ENCODE peak calls at places on chromosomes 5 and 9, in five cellular contexts. One of them, this sample, is unnamed.

GRCh38 chr5:156879665-156880285 is 29.7 kb downstream of the PPP1R2B start:
- DNase-seq in A549: no peak
- DNase-seq in GM12878: peak; percentile 39
- DNase-seq in K562: no peak
- DNase-seq in SK-N-SH: no peak
- DNase-seq in this sample: no peak

GRCh38 chr9:70947519-70947918 is 173.9 kb downstream of the TRPM3 start:
- DNase-seq in A549: no peak
- DNase-seq in GM12878: no peak
- DNase-seq in K562: no peak
- DNase-seq in SK-N-SH: no peak
- DNase-seq in this sample: no peak

GRCh38 chr9:89024727-89025126 is 33.5 kb downstream of the S1PR3 start:
- DNase-seq in A549: no peak
- DNase-seq in GM12878: no peak
- DNase-seq in K562: no peak
- DNase-seq in SK-N-SH: no peak
- DNase-seq in this sample: no peak

GRCh38 chr5:132059043-132059695 is 1.3 kb upstream of the IL3 start:
- DNase-seq in A549: no peak
- DNase-seq in GM12878: no peak
- DNase-seq in K562: no peak
- DNase-seq in SK-N-SH: peak; percentile 5
- DNase-seq in this sample: no peak

GRCh38 chr9:17810728-17811634 is 232.1 kb downstream of the SH3GL2 start:
- DNase-seq in A549: peak; percentile 49
- DNase-seq in GM12878: no peak
- DNase-seq in K562: peak; percentile 37
- DNase-seq in SK-N-SH: peak; percentile 50
- DNase-seq in this sample: peak; percentile 66

GRCh38 chr5:175728885-175729828 is 71.3 kb downstream of the HRH2 start:
- DNase-seq in A549: no peak
- DNase-seq in GM12878: no peak
- DNase-seq in K562: peak; percentile 25
- DNase-seq in SK-N-SH: peak; percentile 73
- DNase-seq in this sample: no peak

GRCh38 chr9:113355197-113355596 is 5.9 kb downstream of the BSPRY start:
- DNase-seq in A549: peak; percentile 50
- DNase-seq in GM12878: no peak
- DNase-seq in K562: no peak
- DNase-seq in SK-N-SH: no peak
- DNase-seq in this sample: peak; percentile 12

GRCh38 chr5:127925916-127926315 is 157.7 kb upstream of the SLC12A2 start:
- DNase-seq in A549: no peak
- DNase-seq in GM12878: no peak
- DNase-seq in K562: no peak
- DNase-seq in SK-N-SH: no peak
- DNase-seq in this sample: no peak

GRCh38 chr5:67082941-67083340 is 113.7 kb downstream of the CD180 start:
- DNase-seq in A549: no peak
- DNase-seq in GM12878: no peak
- DNase-seq in K562: no peak
- DNase-seq in SK-N-SH: no peak
- DNase-seq in this sample: no peak

GRCh38 chr5:177458912-177459350 is 12.3 kb downstream of the PRR7 start:
- DNase-seq in A549: peak; percentile 64
- DNase-seq in GM12878: no peak
- DNase-seq in K562: peak; percentile 41
- DNase-seq in SK-N-SH: peak; percentile 79
- DNase-seq in this sample: peak; percentile 45

GRCh38 chr5:6806668-6807067 is 93.4 kb downstream of the TENT4A start:
- DNase-seq in A549: no peak
- DNase-seq in GM12878: no peak
- DNase-seq in K562: no peak
- DNase-seq in SK-N-SH: no peak
- DNase-seq in this sample: no peak

GRCh38 chr5:56019306-56020272 is 24.8 kb upstream of the IL6ST start:
- DNase-seq in A549: no peak
- DNase-seq in GM12878: no peak
- DNase-seq in K562: no peak
- DNase-seq in SK-N-SH: no peak
- DNase-seq in this sample: peak; percentile 40

GRCh38 chr9:92439921-92440750 is 15.9 kb upstream of the OMD start:
- DNase-seq in A549: no peak
- DNase-seq in GM12878: no peak
- DNase-seq in K562: no peak
- DNase-seq in SK-N-SH: no peak
- DNase-seq in this sample: peak; percentile 90

GRCh38 chr5:57103317-57103907 is 70.4 kb upstream of the GPBP1 start:
- DNase-seq in A549: no peak
- DNase-seq in GM12878: no peak
- DNase-seq in K562: no peak
- DNase-seq in SK-N-SH: no peak
- DNase-seq in this sample: no peak

GRCh38 chr5:133763744-133764143 is 151.4 kb upstream of the FSTL4 start:
- DNase-seq in A549: no peak
- DNase-seq in GM12878: no peak
- DNase-seq in K562: no peak
- DNase-seq in SK-N-SH: no peak
- DNase-seq in this sample: no peak

GRCh38 chr5:114898602-114899001 is 271.1 kb downstream of the TRIM36 start:
- DNase-seq in A549: no peak
- DNase-seq in GM12878: no peak
- DNase-seq in K562: no peak
- DNase-seq in SK-N-SH: no peak
- DNase-seq in this sample: no peak

GRCh38 chr9:81389569-81389993 is 299.8 kb downstream of the TLE1 start:
- DNase-seq in A549: peak; percentile 90
- DNase-seq in GM12878: no peak
- DNase-seq in K562: no peak
- DNase-seq in SK-N-SH: no peak
- DNase-seq in this sample: peak; percentile 99

GRCh38 chr5:113202904-113203716 is 226.5 kb downstream of the DCP2 start:
- DNase-seq in A549: peak; percentile 16
- DNase-seq in GM12878: no peak
- DNase-seq in K562: peak; percentile 68
- DNase-seq in SK-N-SH: peak; percentile 53
- DNase-seq in this sample: peak; percentile 63

GRCh38 chr9:70477146-70477745 is 62.8 kb upstream of the KLF9 start:
- DNase-seq in A549: no peak
- DNase-seq in GM12878: no peak
- DNase-seq in K562: no peak
- DNase-seq in SK-N-SH: no peak
- DNase-seq in this sample: peak; percentile 55

GRCh38 chr9:38017149-38017884 is 51.7 kb downstream of the SHB start:
- DNase-seq in A549: peak; percentile 73
- DNase-seq in GM12878: no peak
- DNase-seq in K562: no peak
- DNase-seq in SK-N-SH: peak; percentile 80
- DNase-seq in this sample: peak; percentile 62

GRCh38 chr9:38018964-38019602 is 49.9 kb downstream of the SHB start:
- DNase-seq in A549: peak; percentile 73
- DNase-seq in GM12878: no peak
- DNase-seq in K562: no peak
- DNase-seq in SK-N-SH: no peak
- DNase-seq in this sample: peak; percentile 89

GRCh38 chr9:38018230-38018963 is 50.6 kb downstream of the SHB start:
- DNase-seq in A549: no peak
- DNase-seq in GM12878: no peak
- DNase-seq in K562: no peak
- DNase-seq in SK-N-SH: peak; percentile 73
- DNase-seq in this sample: no peak

GRCh38 chr9:38016375-38017120 is 52.5 kb downstream of the SHB start:
- DNase-seq in A549: peak; percentile 53
- DNase-seq in GM12878: no peak
- DNase-seq in K562: no peak
- DNase-seq in SK-N-SH: no peak
- DNase-seq in this sample: peak; percentile 63

DNA sequence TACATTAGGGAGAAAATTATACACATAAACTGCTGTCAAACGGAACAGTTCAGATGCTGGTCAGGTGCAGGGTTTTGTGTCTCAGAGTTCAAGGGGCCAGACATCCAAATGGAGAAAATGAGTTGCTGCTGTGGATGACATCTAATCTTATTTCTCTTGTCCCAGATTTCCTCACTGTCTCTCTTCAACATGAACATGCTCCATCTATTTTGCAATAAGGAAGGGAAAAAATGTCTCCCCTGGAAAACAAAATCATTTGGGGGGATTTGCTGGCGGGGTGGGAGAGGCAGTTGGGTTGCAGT is 51.2 kb downstream of the SHB start:
- DNase-seq in A549: no peak
- DNase-seq in GM12878: no peak
- DNase-seq in K562: no peak
- DNase-seq in SK-N-SH: no peak
- DNase-seq in this sample: no peak
- TF ChIP-seq RCOR1 in A549: no peak
- TF ChIP-seq RCOR1 in GM12878: no peak
- TF ChIP-seq RCOR1 in K562: no peak
- TF ChIP-seq RCOR1 in SK-N-SH: no peak
- TF ChIP-seq RCOR1 in this sample: no peak

DNA sequence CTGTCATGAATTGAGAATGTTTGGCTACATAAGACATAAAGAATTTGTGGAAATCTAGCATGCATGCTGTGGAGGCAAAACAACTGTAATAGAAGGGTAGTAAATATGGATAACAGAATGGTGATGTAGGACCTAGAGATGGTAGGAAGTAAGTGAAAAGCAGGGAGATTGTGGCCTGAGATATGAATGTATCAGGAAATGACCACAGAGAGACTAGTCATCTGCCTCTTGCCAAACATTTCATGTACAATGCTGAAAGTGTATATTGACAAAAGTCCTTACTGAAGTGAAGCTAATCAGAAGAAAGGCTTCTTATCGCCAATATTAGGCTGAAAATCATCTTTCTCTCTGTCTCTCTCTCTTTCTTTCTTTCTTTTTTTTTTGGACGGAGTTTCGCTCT is 873.1 kb upstream of the CTNND2 start:
- DNase-seq in A549: no peak
- DNase-seq in GM12878: no peak
- DNase-seq in K562: no peak
- DNase-seq in SK-N-SH: no peak
- DNase-seq in this sample: no peak
- TF ChIP-seq RCOR1 in A549: no peak
- TF ChIP-seq RCOR1 in GM12878: no peak
- TF ChIP-seq RCOR1 in K562: no peak
- TF ChIP-seq RCOR1 in SK-N-SH: no peak
- TF ChIP-seq RCOR1 in this sample: no peak

GRCh38 chr5:143194713-143195112 is 208.8 kb downstream of the NR3C1 start:
- DNase-seq in A549: no peak
- DNase-seq in GM12878: no peak
- DNase-seq in K562: no peak
- DNase-seq in SK-N-SH: no peak
- DNase-seq in this sample: no peak

GRCh38 chr5:143195496-143195895 is 208.0 kb downstream of the NR3C1 start:
- DNase-seq in A549: no peak
- DNase-seq in GM12878: no peak
- DNase-seq in K562: no peak
- DNase-seq in SK-N-SH: no peak
- DNase-seq in this sample: peak; percentile 37

GRCh38 chr5:143192191-143192880 is 211.2 kb downstream of the NR3C1 start:
- DNase-seq in A549: no peak
- DNase-seq in GM12878: no peak
- DNase-seq in K562: no peak
- DNase-seq in SK-N-SH: no peak
- DNase-seq in this sample: no peak

GRCh38 chr5:143191720-143192119 is 211.8 kb downstream of the NR3C1 start:
- DNase-seq in A549: no peak
- DNase-seq in GM12878: no peak
- DNase-seq in K562: no peak
- DNase-seq in SK-N-SH: no peak
- DNase-seq in this sample: no peak

GRCh38 chr5:143194206-143194605 is 209.3 kb downstream of the NR3C1 start:
- DNase-seq in A549: no peak
- DNase-seq in GM12878: no peak
- DNase-seq in K562: no peak
- DNase-seq in SK-N-SH: no peak
- DNase-seq in this sample: peak; percentile 53
- TF ChIP-seq RCOR1 in A549: no peak
- TF ChIP-seq RCOR1 in GM12878: no peak
- TF ChIP-seq RCOR1 in K562: no peak
- TF ChIP-seq RCOR1 in SK-N-SH: no peak
- TF ChIP-seq RCOR1 in this sample: no peak

GRCh38 chr5:13278148-13278547 is 666.3 kb downstream of the DNAH5 start:
- DNase-seq in A549: peak; percentile 18
- DNase-seq in GM12878: no peak
- DNase-seq in K562: peak; percentile 22
- DNase-seq in SK-N-SH: peak; percentile 4
- DNase-seq in this sample: no peak
- TF ChIP-seq RCOR1 in A549: no peak
- TF ChIP-seq RCOR1 in GM12878: no peak
- TF ChIP-seq RCOR1 in K562: no peak
- TF ChIP-seq RCOR1 in SK-N-SH: no peak
- TF ChIP-seq RCOR1 in this sample: no peak

GRCh38 chr5:109911731-109912130 is 222.0 kb downstream of the MAN2A1 start:
- DNase-seq in A549: no peak
- DNase-seq in GM12878: no peak
- DNase-seq in K562: no peak
- DNase-seq in SK-N-SH: peak; percentile 62
- DNase-seq in this sample: peak; percentile 11
- TF ChIP-seq RCOR1 in A549: no peak
- TF ChIP-seq RCOR1 in GM12878: no peak
- TF ChIP-seq RCOR1 in K562: no peak
- TF ChIP-seq RCOR1 in SK-N-SH: peak; percentile 100
- TF ChIP-seq RCOR1 in this sample: no peak

GRCh38 chr9:131481441-131482342 is 21.0 kb upstream of the POMT1 start:
- DNase-seq in A549: no peak
- DNase-seq in GM12878: no peak
- DNase-seq in K562: no peak
- DNase-seq in SK-N-SH: no peak
- DNase-seq in this sample: no peak
- TF ChIP-seq RCOR1 in A549: no peak
- TF ChIP-seq RCOR1 in GM12878: no peak
- TF ChIP-seq RCOR1 in K562: no peak
- TF ChIP-seq RCOR1 in SK-N-SH: no peak
- TF ChIP-seq RCOR1 in this sample: no peak

GRCh38 chr9:124752967-124753366 is 18.1 kb downstream of the NR6A1 start:
- DNase-seq in A549: no peak
- DNase-seq in GM12878: no peak
- DNase-seq in K562: no peak
- DNase-seq in SK-N-SH: peak; percentile 29
- DNase-seq in this sample: peak; percentile 82
- TF ChIP-seq RCOR1 in A549: no peak
- TF ChIP-seq RCOR1 in GM12878: no peak
- TF ChIP-seq RCOR1 in K562: no peak
- TF ChIP-seq RCOR1 in SK-N-SH: no peak
- TF ChIP-seq RCOR1 in this sample: no peak

GRCh38 chr5:74372051-74372450 is 268.5 kb downstream of the ENC1 start:
- DNase-seq in A549: no peak
- DNase-seq in GM12878: no peak
- DNase-seq in K562: no peak
- DNase-seq in SK-N-SH: no peak
- DNase-seq in this sample: no peak
- TF ChIP-seq RCOR1 in A549: no peak
- TF ChIP-seq RCOR1 in GM12878: no peak
- TF ChIP-seq RCOR1 in K562: no peak
- TF ChIP-seq RCOR1 in SK-N-SH: no peak
- TF ChIP-seq RCOR1 in this sample: no peak

GRCh38 chr9:135907006-135907434 is 326 bp downstream of the CAMSAP1 start:
- DNase-seq in A549: peak; percentile 46
- DNase-seq in GM12878: no peak
- DNase-seq in K562: no peak
- DNase-seq in SK-N-SH: no peak
- DNase-seq in this sample: peak; percentile 28
- TF ChIP-seq RCOR1 in A549: no peak
- TF ChIP-seq RCOR1 in GM12878: no peak
- TF ChIP-seq RCOR1 in K562: no peak
- TF ChIP-seq RCOR1 in SK-N-SH: no peak
- TF ChIP-seq RCOR1 in this sample: no peak

This sample was measured in IMR-90.